ENCODE peak calls at places on chromosomes 6 and 20, in seven cellular contexts. Y is hepatocyte; V is CD8-positive, alpha-beta memory T cell; I is trophoblast cell; R is K562; W is PC-9; B is right cardiac atrium. K is an unnamed sample.

GRCh38 chr6:5125152-5126006 is 40.2 kb downstream of the PPP1R3G start:
- DNase-seq in Y (peak; percentile 62), V (no peak), I (peak; percentile 89), R (peak; percentile 36), W (peak; percentile 76), B (no peak), K (peak; percentile 88)

GRCh38 chr20:33862709-33863403 is 51.7 kb downstream of the CHMP4B start:
- DNase-seq in Y (peak; percentile 85), V (peak; percentile 19), I (no peak), R (peak; percentile 83), W (peak; percentile 21), B (peak; percentile 70), K (peak; percentile 97)

GRCh38 chr6:35385457-35386202 is 43.3 kb downstream of the PPARD start:
- DNase-seq in Y (peak; percentile 38), V (no peak), I (no peak), R (no peak), W (no peak), B (peak; percentile 38), K (peak; percentile 93)

GRCh38 chr6:56148488-56149190 is 98.7 kb downstream of the COL21A1 start:
- DNase-seq in Y (no peak), V (no peak), I (no peak), R (no peak), W (no peak), B (no peak), K (peak; percentile 32)

GRCh38 chr6:112413805-112414204 is 66.7 kb downstream of the RFPL4B start:
- DNase-seq in Y (peak; percentile 32), V (no peak), I (peak; percentile 66), R (no peak), W (peak; percentile 26), B (no peak), K (no peak)

GRCh38 chr6:99253271-99253670 is 96.2 kb downstream of the FAXC start:
- DNase-seq in Y (no peak), V (no peak), I (no peak), R (no peak), W (no peak), B (no peak), K (no peak)

GRCh38 chr6:32153252-32153834 is 598 bp upstream of the PPT2 start:
- DNase-seq in Y (peak; percentile 81), V (no peak), I (no peak), R (peak; percentile 68), W (peak; percentile 75), B (peak; percentile 62), K (peak; percentile 76)

GRCh38 chr6:33875141-33875581 is 71.4 kb upstream of the MLN start:
- DNase-seq in Y (no peak), V (no peak), I (no peak), R (peak; percentile 40), W (no peak), B (no peak), K (peak; percentile 52)

GRCh38 chr6:6730831-6731230 is 142.3 kb downstream of the LY86 start:
- DNase-seq in Y (no peak), V (no peak), I (no peak), R (no peak), W (peak; percentile 17), B (peak; percentile 53), K (peak; percentile 95)
- H3K27ac ChIP-seq in Y (no peak overlapping the region), V (no peak overlapping the region), I (no peak overlapping the region), R (no peak overlapping the region), W (no peak overlapping the region), B (peak overlapping the region; percentile 13), K (peak overlapping the region; percentile 35)

GRCh38 chr6:13465734-13466133 is 21.7 kb downstream of the GFOD1 start:
- DNase-seq in Y (no peak), V (no peak), I (no peak), R (no peak), W (no peak), B (no peak), K (no peak)

GRCh38 chr6:13466304-13467215 is 20.8 kb downstream of the GFOD1 start:
- DNase-seq in Y (no peak), V (no peak), I (no peak), R (peak; percentile 8), W (no peak), B (no peak), K (no peak)

GRCh38 chr6:13468839-13469238 is 18.6 kb downstream of the GFOD1 start:
- DNase-seq in Y (no peak), V (no peak), I (no peak), R (no peak), W (no peak), B (no peak), K (no peak)

GRCh38 chr6:13469688-13470087 is 17.7 kb downstream of the GFOD1 start:
- DNase-seq in Y (no peak), V (no peak), I (no peak), R (no peak), W (no peak), B (no peak), K (no peak)

GRCh38 chr6:13467216-13467600 is 20.2 kb downstream of the GFOD1 start:
- DNase-seq in Y (no peak), V (no peak), I (no peak), R (no peak), W (no peak), B (no peak), K (no peak)
- H3K4me1 ChIP-seq in Y (peaks cover 4% of the 10 kb centered on the region), V (peaks cover 9% of the 10 kb centered on the region), I (no peaks in the 10 kb centered on the region), R (no peaks in the 10 kb centered on the region), W (peaks cover 11% of the 10 kb centered on the region), B (peaks cover 15% of the 10 kb centered on the region), K (peaks cover 13% of the 10 kb centered on the region)

GRCh38 chr20:57400262-57400701 is 9.1 kb downstream of the RBM38 start:
- DNase-seq in Y (no peak), V (no peak), I (no peak), R (no peak), W (no peak), B (no peak), K (peak; percentile 84)
- H3K27ac ChIP-seq in Y (no peak overlapping the region), V (no peak overlapping the region), I (no peak overlapping the region), R (no peak overlapping the region), W (no peak overlapping the region), B (peak overlapping the region; percentile 5), K (no peak overlapping the region)

GRCh38 chr6:75819776-75820487 is 70.9 kb downstream of the MYO6 start:
- DNase-seq in Y (no peak), V (no peak), I (no peak), R (no peak), W (no peak), B (no peak), K (no peak)

GRCh38 chr6:75815756-75816155 is 66.7 kb downstream of the MYO6 start:
- DNase-seq in Y (no peak), V (no peak), I (no peak), R (no peak), W (no peak), B (no peak), K (no peak)

GRCh38 chr6:75812560-75812959 is 63.5 kb downstream of the MYO6 start:
- DNase-seq in Y (no peak), V (no peak), I (no peak), R (no peak), W (no peak), B (no peak), K (no peak)

GRCh38 chr6:75813476-75814250 is 64.6 kb downstream of the MYO6 start:
- DNase-seq in Y (no peak), V (no peak), I (peak; percentile 91), R (no peak), W (no peak), B (no peak), K (no peak)

GRCh38 chr6:75818061-75818855 is 69.2 kb downstream of the MYO6 start:
- DNase-seq in Y (no peak), V (no peak), I (no peak), R (no peak), W (no peak), B (no peak), K (peak; percentile 58)
- H3K4me1 ChIP-seq in Y (no peaks in the 10 kb centered on the region), V (no peaks in the 10 kb centered on the region), I (peaks cover 9% of the 10 kb centered on the region), R (no peaks in the 10 kb centered on the region), W (no peaks in the 10 kb centered on the region), B (no peaks in the 10 kb centered on the region), K (peaks cover 9% of the 10 kb centered on the region)

K was measured in osteoblast.